ENCODE peak calls at places on chromosomes 16 and 17, in six cellular contexts. B is dorsolateral prefrontal cortex, Q is iPS DF 6.9, T is retina, N is T-helper 17 cell, H is Calu3. G is an unnamed sample.

GRCh38 chr16:57604177-57604576 is 24.3 kb upstream of the ADGRG1 start:
- DNase-seq in Q (no peak), H (no peak), B (no peak), N (no peak), T (no peak), G (peak)

GRCh38 chr17:78425429-78425828 is 47.0 kb downstream of the PGS1 start:
- DNase-seq in B (no peak), T (no peak), N (no peak), H (no peak), Q (no peak), G (no peak)

GRCh38 chr17:47891545-47892088 is 4.4 kb upstream of the SP2 start:
- DNase-seq in H (no peak), Q (no peak), B (no peak), T (no peak), N (no peak), G (no peak)

GRCh38 chr17:36459601-36460000 is 26.9 kb upstream of the ZNHIT3 start:
- DNase-seq in N (no peak), Q (no peak), B (no peak), T (no peak), H (no peak), G (no peak)

GRCh38 chr16:21598676-21599157 is 660 bp upstream of the METTL9 start:
- DNase-seq in B (peak), Q (no peak), T (no peak), H (peak), N (peak), G (no peak)

GRCh38 chr16:1913327-1914083 is 4.7 kb downstream of the HS3ST6 start:
- DNase-seq in T (peak), N (no peak), B (no peak), Q (no peak), H (peak), G (no peak)

GRCh38 chr17:32298298-32298697 is 32.7 kb downstream of the RHBDL3 start:
- DNase-seq in Q (no peak), H (no peak), T (no peak), N (no peak), B (peak), G (no peak)

GRCh38 chr17:38606646-38607611 is 1.2 kb upstream of the SRCIN1 start:
- DNase-seq in H (peak), Q (no peak), B (peak), T (no peak), N (no peak), G (no peak)

GRCh38 chr17:40450175-40450574 is 6.9 kb downstream of the IGFBP4 start:
- DNase-seq in H (peak), T (no peak), N (no peak), Q (peak), B (no peak), G (no peak)

GRCh38 chr17:80468222-80468621 is 8.2 kb downstream of the NPTX1 start:
- DNase-seq in B (peak), N (no peak), T (no peak), H (no peak), Q (no peak), G (no peak)

GRCh38 chr16:88696441-88696840 is 9.8 kb downstream of the RNF166 start:
- DNase-seq in H (no peak), B (no peak), T (no peak), Q (no peak), N (no peak), G (no peak)

GRCh38 chr16:1745900-1746692 is 25.2 kb downstream of the NME3 start:
- DNase-seq in B (no peak), T (no peak), Q (no peak), N (no peak), H (no peak), G (no peak)

GRCh38 chr17:49388290-49388640 is 26.2 kb upstream of the ZNF652 start:
- DNase-seq in H (no peak), N (peak), B (no peak), Q (no peak), T (no peak), G (no peak)

GRCh38 chr17:55330344-55330933 is 65.7 kb downstream of the HLF start:
- DNase-seq in N (no peak), B (no peak), T (no peak), H (peak), Q (no peak), G (no peak)

GRCh38 chr17:8300629-8301242 is 5.5 kb upstream of the SLC25A35 start:
- DNase-seq in N (peak), Q (no peak), H (peak), B (peak), T (peak), G (peak)

GRCh38 chr16:79169239-79169638 is 431.3 kb downstream of the MAF start:
- DNase-seq in Q (peak), T (no peak), N (no peak), H (no peak), B (no peak), G (no peak)

GRCh38 chr17:45230787-45231480 is 9.2 kb downstream of the FMNL1 start:
- DNase-seq in Q (no peak), B (no peak), N (no peak), T (no peak), H (no peak), G (no peak)

GRCh38 chr16:52498640-52499039 is 48.3 kb downstream of the TOX3 start:
- DNase-seq in N (no peak), B (no peak), H (peak), Q (no peak), T (peak), G (no peak)

GRCh38 chr16:27221576-27222498 is 18.5 kb downstream of the KDM8 start:
- DNase-seq in N (no peak), Q (no peak), H (no peak), T (no peak), B (no peak), G (no peak)

GRCh38 chr16:64865037-64865696 is 256.7 kb downstream of the CDH11 start:
- DNase-seq in H (no peak), T (peak), B (no peak), N (no peak), Q (no peak), G (no peak)